ENCODE peak calls at places on chromosomes 4 and X, in nine cellular contexts. One of them, this sample, is unnamed.

GRCh38 chrX:78199851-78200250 is 60.4 kb upstream of the TAF9B start:
- DNase-seq in spleen: no peak
- DNase-seq in iris pigment epithelial cell: peak; percentile 12
- DNase-seq in activated T-cell treated with anti-CD3 and anti-CD28 coated beads, Interleukin-2, amount 50 U/mL, for 72 hours: no peak
- DNase-seq in activated gamma-delta T cell treated with Interleukin-2 at 50 U/mL for 16 hours: no peak
- DNase-seq in activated T-helper 1 cell treated with Interleukin-2 at 50 U/mL for 16 hours: no peak
- DNase-seq in sciatic nerve: no peak
- DNase-seq in GM20000: peak; percentile 12
- DNase-seq in cerebellum: no peak
- DNase-seq in this sample: peak; percentile 6

GRCh38 chrX:30888526-30889146 is 418 bp downstream of the TAB3 start:
- DNase-seq in spleen: no peak
- DNase-seq in iris pigment epithelial cell: no peak
- DNase-seq in activated T-cell treated with anti-CD3 and anti-CD28 coated beads, Interleukin-2, amount 50 U/mL, for 72 hours: peak; percentile 32
- DNase-seq in activated gamma-delta T cell treated with Interleukin-2 at 50 U/mL for 16 hours: peak; percentile 5
- DNase-seq in activated T-helper 1 cell treated with Interleukin-2 at 50 U/mL for 16 hours: no peak
- DNase-seq in sciatic nerve: peak; percentile 59
- DNase-seq in GM20000: no peak
- DNase-seq in cerebellum: peak; percentile 7
- DNase-seq in this sample: peak; percentile 0

GRCh38 chr4:13919021-13919441 is 291.5 kb upstream of the BOD1L1 start:
- DNase-seq in spleen: no peak
- DNase-seq in iris pigment epithelial cell: peak; percentile 88
- DNase-seq in activated T-cell treated with anti-CD3 and anti-CD28 coated beads, Interleukin-2, amount 50 U/mL, for 72 hours: no peak
- DNase-seq in activated gamma-delta T cell treated with Interleukin-2 at 50 U/mL for 16 hours: no peak
- DNase-seq in activated T-helper 1 cell treated with Interleukin-2 at 50 U/mL for 16 hours: no peak
- DNase-seq in sciatic nerve: no peak
- DNase-seq in GM20000: no peak
- DNase-seq in cerebellum: no peak
- DNase-seq in this sample: peak; percentile 92

GRCh38 chrX:40086569-40087335 is 11.0 kb downstream of the BCOR start:
- DNase-seq in spleen: no peak
- DNase-seq in iris pigment epithelial cell: no peak
- DNase-seq in activated T-cell treated with anti-CD3 and anti-CD28 coated beads, Interleukin-2, amount 50 U/mL, for 72 hours: no peak
- DNase-seq in activated gamma-delta T cell treated with Interleukin-2 at 50 U/mL for 16 hours: no peak
- DNase-seq in activated T-helper 1 cell treated with Interleukin-2 at 50 U/mL for 16 hours: no peak
- DNase-seq in sciatic nerve: no peak
- DNase-seq in GM20000: no peak
- DNase-seq in cerebellum: no peak
- DNase-seq in this sample: no peak

GRCh38 chr4:176508780-176509331 is 189.1 kb downstream of the SPCS3 start:
- DNase-seq in spleen: no peak
- DNase-seq in iris pigment epithelial cell: no peak
- DNase-seq in activated T-cell treated with anti-CD3 and anti-CD28 coated beads, Interleukin-2, amount 50 U/mL, for 72 hours: no peak
- DNase-seq in activated gamma-delta T cell treated with Interleukin-2 at 50 U/mL for 16 hours: no peak
- DNase-seq in activated T-helper 1 cell treated with Interleukin-2 at 50 U/mL for 16 hours: no peak
- DNase-seq in sciatic nerve: no peak
- DNase-seq in GM20000: no peak
- DNase-seq in cerebellum: no peak
- DNase-seq in this sample: no peak

GRCh38 chr4:48949518-48950207 is 36.4 kb upstream of the CWH43 start:
- DNase-seq in spleen: no peak
- DNase-seq in iris pigment epithelial cell: no peak
- DNase-seq in activated T-cell treated with anti-CD3 and anti-CD28 coated beads, Interleukin-2, amount 50 U/mL, for 72 hours: no peak
- DNase-seq in activated gamma-delta T cell treated with Interleukin-2 at 50 U/mL for 16 hours: no peak
- DNase-seq in activated T-helper 1 cell treated with Interleukin-2 at 50 U/mL for 16 hours: no peak
- DNase-seq in sciatic nerve: no peak
- DNase-seq in GM20000: no peak
- DNase-seq in cerebellum: no peak
- DNase-seq in this sample: peak; percentile 69

GRCh38 chr4:84916233-84916632 is 50.3 kb downstream of the WDFY3 start:
- DNase-seq in spleen: no peak
- DNase-seq in iris pigment epithelial cell: no peak
- DNase-seq in activated T-cell treated with anti-CD3 and anti-CD28 coated beads, Interleukin-2, amount 50 U/mL, for 72 hours: no peak
- DNase-seq in activated gamma-delta T cell treated with Interleukin-2 at 50 U/mL for 16 hours: no peak
- DNase-seq in activated T-helper 1 cell treated with Interleukin-2 at 50 U/mL for 16 hours: no peak
- DNase-seq in sciatic nerve: no peak
- DNase-seq in GM20000: no peak
- DNase-seq in cerebellum: no peak
- DNase-seq in this sample: no peak

GRCh38 chr4:95095352-95095974 is 337.7 kb downstream of the BMPR1B start:
- DNase-seq in spleen: no peak
- DNase-seq in iris pigment epithelial cell: peak; percentile 47
- DNase-seq in activated T-cell treated with anti-CD3 and anti-CD28 coated beads, Interleukin-2, amount 50 U/mL, for 72 hours: no peak
- DNase-seq in activated gamma-delta T cell treated with Interleukin-2 at 50 U/mL for 16 hours: no peak
- DNase-seq in activated T-helper 1 cell treated with Interleukin-2 at 50 U/mL for 16 hours: no peak
- DNase-seq in sciatic nerve: no peak
- DNase-seq in GM20000: no peak
- DNase-seq in cerebellum: no peak
- DNase-seq in this sample: peak; percentile 44

GRCh38 chr4:102692474-102692873 is 68.3 kb downstream of the MANBA start:
- DNase-seq in spleen: no peak
- DNase-seq in iris pigment epithelial cell: no peak
- DNase-seq in activated T-cell treated with anti-CD3 and anti-CD28 coated beads, Interleukin-2, amount 50 U/mL, for 72 hours: no peak
- DNase-seq in activated gamma-delta T cell treated with Interleukin-2 at 50 U/mL for 16 hours: no peak
- DNase-seq in activated T-helper 1 cell treated with Interleukin-2 at 50 U/mL for 16 hours: no peak
- DNase-seq in sciatic nerve: no peak
- DNase-seq in GM20000: no peak
- DNase-seq in cerebellum: no peak
- DNase-seq in this sample: no peak

GRCh38 chr4:145546556-145546955 is 64.9 kb downstream of the SMAD1 start:
- DNase-seq in spleen: no peak
- DNase-seq in iris pigment epithelial cell: no peak
- DNase-seq in activated T-cell treated with anti-CD3 and anti-CD28 coated beads, Interleukin-2, amount 50 U/mL, for 72 hours: no peak
- DNase-seq in activated gamma-delta T cell treated with Interleukin-2 at 50 U/mL for 16 hours: no peak
- DNase-seq in activated T-helper 1 cell treated with Interleukin-2 at 50 U/mL for 16 hours: no peak
- DNase-seq in sciatic nerve: no peak
- DNase-seq in GM20000: no peak
- DNase-seq in cerebellum: no peak
- DNase-seq in this sample: no peak

GRCh38 chr4:102735578-102735977 is 25.2 kb downstream of the MANBA start:
- DNase-seq in spleen: no peak
- DNase-seq in iris pigment epithelial cell: no peak
- DNase-seq in activated T-cell treated with anti-CD3 and anti-CD28 coated beads, Interleukin-2, amount 50 U/mL, for 72 hours: no peak
- DNase-seq in activated gamma-delta T cell treated with Interleukin-2 at 50 U/mL for 16 hours: no peak
- DNase-seq in activated T-helper 1 cell treated with Interleukin-2 at 50 U/mL for 16 hours: no peak
- DNase-seq in sciatic nerve: no peak
- DNase-seq in GM20000: no peak
- DNase-seq in cerebellum: no peak
- DNase-seq in this sample: no peak